ENCODE peak calls at places on chromosomes 2 and 18, in seven cellular contexts. One of them, this sample, is unnamed.

GRCh38 chr18:74289946-74290478 is 1.8 kb downstream of the CYB5A start:
- DNase-seq in pancreas: no peak
- DNase-seq in ovary: no peak
- DNase-seq in adrenal gland: no peak
- DNase-seq in astrocyte: no peak
- DNase-seq in fibroblast of the aortic adventitia: no peak
- DNase-seq in fibroblast of lung: no peak
- DNase-seq in this sample: no peak

GRCh38 chr2:132850688-132851087 is 180.7 kb upstream of the LYPD1 start:
- DNase-seq in pancreas: no peak
- DNase-seq in fibroblast of lung: no peak
- DNase-seq in astrocyte: no peak
- DNase-seq in ovary: no peak
- DNase-seq in fibroblast of the aortic adventitia: no peak
- DNase-seq in adrenal gland: no peak
- DNase-seq in this sample: no peak

GRCh38 chr18:49041677-49042570 is 91.2 kb upstream of the SMAD7 start:
- DNase-seq in pancreas: peak; percentile 44
- DNase-seq in fibroblast of lung: peak; percentile 67
- DNase-seq in ovary: peak; percentile 53
- DNase-seq in fibroblast of the aortic adventitia: peak; percentile 73
- DNase-seq in adrenal gland: peak; percentile 48
- DNase-seq in astrocyte: peak; percentile 26
- DNase-seq in this sample: peak; percentile 58

GRCh38 chr2:111161971-111162370 is 41.3 kb downstream of the BCL2L11 start:
- DNase-seq in astrocyte: no peak
- DNase-seq in fibroblast of lung: no peak
- DNase-seq in ovary: no peak
- DNase-seq in adrenal gland: no peak
- DNase-seq in fibroblast of the aortic adventitia: no peak
- DNase-seq in pancreas: peak; percentile 81
- DNase-seq in this sample: peak; percentile 62

GRCh38 chr2:232523682-232524597 is 2.0 kb upstream of the CHRND start:
- DNase-seq in fibroblast of lung: peak; percentile 15
- DNase-seq in pancreas: no peak
- DNase-seq in adrenal gland: peak; percentile 43
- DNase-seq in fibroblast of the aortic adventitia: peak; percentile 14
- DNase-seq in astrocyte: peak; percentile 6
- DNase-seq in ovary: peak; percentile 60
- DNase-seq in this sample: no peak

GRCh38 chr2:233356546-233357308 is 2.4 kb downstream of the DGKD start:
- DNase-seq in fibroblast of the aortic adventitia: peak; percentile 33
- DNase-seq in ovary: no peak
- DNase-seq in adrenal gland: no peak
- DNase-seq in astrocyte: no peak
- DNase-seq in pancreas: no peak
- DNase-seq in fibroblast of lung: no peak
- DNase-seq in this sample: no peak

GRCh38 chr2:12552092-12552491 is 164.6 kb upstream of the TRIB2 start:
- DNase-seq in fibroblast of lung: no peak
- DNase-seq in adrenal gland: no peak
- DNase-seq in ovary: no peak
- DNase-seq in astrocyte: no peak
- DNase-seq in fibroblast of the aortic adventitia: no peak
- DNase-seq in pancreas: no peak
- DNase-seq in this sample: no peak

GRCh38 chr2:64342195-64343099 is 111.5 kb upstream of the LGALSL start:
- DNase-seq in fibroblast of lung: no peak
- DNase-seq in ovary: no peak
- DNase-seq in pancreas: no peak
- DNase-seq in astrocyte: no peak
- DNase-seq in fibroblast of the aortic adventitia: no peak
- DNase-seq in adrenal gland: no peak
- DNase-seq in this sample: no peak

GRCh38 chr18:57428221-57429150 is 6.7 kb upstream of the ONECUT2 start:
- DNase-seq in fibroblast of lung: no peak
- DNase-seq in adrenal gland: no peak
- DNase-seq in fibroblast of the aortic adventitia: no peak
- DNase-seq in pancreas: no peak
- DNase-seq in astrocyte: no peak
- DNase-seq in ovary: no peak
- DNase-seq in this sample: no peak

GRCh38 chr18:21112140-21112473 is 494 bp upstream of the ROCK1 start:
- DNase-seq in fibroblast of lung: no peak
- DNase-seq in fibroblast of the aortic adventitia: no peak
- DNase-seq in ovary: no peak
- DNase-seq in adrenal gland: no peak
- DNase-seq in pancreas: no peak
- DNase-seq in astrocyte: no peak
- DNase-seq in this sample: no peak
- TF ChIP-seq CTCF in fibroblast of lung: no peak
- TF ChIP-seq CTCF in fibroblast of the aortic adventitia: no peak
- TF ChIP-seq CTCF in ovary: no peak
- TF ChIP-seq CTCF in adrenal gland: no peak
- TF ChIP-seq CTCF in pancreas: no peak
- TF ChIP-seq CTCF in astrocyte: no peak
- TF ChIP-seq CTCF in this sample: peak; percentile 24

GRCh38 chr2:238848941-238849853 is 1.3 kb downstream of the TWIST2 start:
- DNase-seq in fibroblast of lung: peak; percentile 45
- DNase-seq in ovary: peak; percentile 57
- DNase-seq in pancreas: no peak
- DNase-seq in fibroblast of the aortic adventitia: peak; percentile 45
- DNase-seq in adrenal gland: no peak
- DNase-seq in astrocyte: peak; percentile 44
- DNase-seq in this sample: no peak
- H3K4me3 ChIP-seq in fibroblast of lung: peak overlapping the region; percentile 96
- H3K4me3 ChIP-seq in ovary: peak overlapping the region; percentile 63
- H3K4me3 ChIP-seq in pancreas: peak overlapping the region; percentile 44
- H3K4me3 ChIP-seq in fibroblast of the aortic adventitia: peak overlapping the region; percentile 75
- H3K4me3 ChIP-seq in adrenal gland: no peak overlapping the region
- H3K4me3 ChIP-seq in astrocyte: peak overlapping the region; percentile 93
- H3K4me3 ChIP-seq in this sample: peak overlapping the region; percentile 67

DNA sequence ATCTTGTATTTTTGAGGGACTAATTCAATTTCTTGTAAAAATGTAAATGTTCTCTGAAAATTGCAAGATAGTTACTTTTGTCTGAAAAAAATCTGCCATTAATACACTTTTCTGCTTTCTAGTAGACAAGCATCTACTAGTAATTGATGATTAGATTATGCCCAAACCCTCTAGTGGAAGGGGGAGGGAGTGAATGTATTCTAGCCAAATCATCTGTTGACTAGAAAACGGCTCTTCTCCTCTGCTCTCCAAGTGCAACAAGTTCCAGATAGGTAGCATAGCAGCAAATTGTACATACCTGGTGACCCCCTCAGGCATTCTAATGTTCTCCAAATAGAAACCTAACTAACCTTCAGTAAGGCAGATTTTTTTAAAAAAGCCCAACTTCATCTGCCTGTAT is 58.6 kb downstream of the RELCH start:
- DNase-seq in fibroblast of the aortic adventitia: no peak
- DNase-seq in pancreas: no peak
- DNase-seq in ovary: no peak
- DNase-seq in fibroblast of lung: no peak
- DNase-seq in adrenal gland: no peak
- DNase-seq in astrocyte: no peak
- DNase-seq in this sample: no peak
- TF ChIP-seq CTCF in fibroblast of the aortic adventitia: no peak
- TF ChIP-seq CTCF in pancreas: no peak
- TF ChIP-seq CTCF in ovary: no peak
- TF ChIP-seq CTCF in fibroblast of lung: no peak
- TF ChIP-seq CTCF in adrenal gland: no peak
- TF ChIP-seq CTCF in astrocyte: no peak
- TF ChIP-seq CTCF in this sample: no peak

GRCh38 chr2:228261546-228261945 is 80.1 kb upstream of the SPHKAP start:
- DNase-seq in ovary: no peak
- DNase-seq in adrenal gland: no peak
- DNase-seq in astrocyte: no peak
- DNase-seq in pancreas: no peak
- DNase-seq in fibroblast of the aortic adventitia: no peak
- DNase-seq in fibroblast of lung: no peak
- DNase-seq in this sample: no peak
- H3K4me3 ChIP-seq in ovary: no peak overlapping the region
- H3K4me3 ChIP-seq in adrenal gland: no peak overlapping the region
- H3K4me3 ChIP-seq in astrocyte: no peak overlapping the region
- H3K4me3 ChIP-seq in pancreas: no peak overlapping the region
- H3K4me3 ChIP-seq in fibroblast of the aortic adventitia: no peak overlapping the region
- H3K4me3 ChIP-seq in fibroblast of lung: no peak overlapping the region
- H3K4me3 ChIP-seq in this sample: no peak overlapping the region

GRCh38 chr2:56806924-56807323 is 623.1 kb downstream of the CCDC85A start:
- DNase-seq in ovary: no peak
- DNase-seq in fibroblast of the aortic adventitia: no peak
- DNase-seq in adrenal gland: no peak
- DNase-seq in fibroblast of lung: no peak
- DNase-seq in pancreas: no peak
- DNase-seq in astrocyte: no peak
- DNase-seq in this sample: no peak
- TF ChIP-seq CTCF in ovary: no peak
- TF ChIP-seq CTCF in fibroblast of the aortic adventitia: no peak
- TF ChIP-seq CTCF in adrenal gland: no peak
- TF ChIP-seq CTCF in fibroblast of lung: no peak
- TF ChIP-seq CTCF in pancreas: no peak
- TF ChIP-seq CTCF in astrocyte: no peak
- TF ChIP-seq CTCF in this sample: no peak

GRCh38 chr2:59567115-59567514 is 986.3 kb downstream of the BCL11A start:
- DNase-seq in pancreas: no peak
- DNase-seq in adrenal gland: no peak
- DNase-seq in fibroblast of lung: no peak
- DNase-seq in astrocyte: no peak
- DNase-seq in ovary: peak; percentile 34
- DNase-seq in fibroblast of the aortic adventitia: no peak
- DNase-seq in this sample: no peak

GRCh38 chr2:59561281-59561680 is 992.2 kb downstream of the BCL11A start:
- DNase-seq in fibroblast of the aortic adventitia: no peak
- DNase-seq in adrenal gland: no peak
- DNase-seq in fibroblast of lung: no peak
- DNase-seq in ovary: no peak
- DNase-seq in pancreas: no peak
- DNase-seq in astrocyte: no peak
- DNase-seq in this sample: no peak
- H3K4me3 ChIP-seq in fibroblast of the aortic adventitia: no peak overlapping the region
- H3K4me3 ChIP-seq in adrenal gland: no peak overlapping the region
- H3K4me3 ChIP-seq in fibroblast of lung: no peak overlapping the region
- H3K4me3 ChIP-seq in ovary: no peak overlapping the region
- H3K4me3 ChIP-seq in pancreas: no peak overlapping the region
- H3K4me3 ChIP-seq in astrocyte: no peak overlapping the region
- H3K4me3 ChIP-seq in this sample: no peak overlapping the region

GRCh38 chr2:241595600-241596140 is 37.1 kb downstream of the BOK start:
- DNase-seq in fibroblast of the aortic adventitia: no peak
- DNase-seq in fibroblast of lung: no peak
- DNase-seq in ovary: no peak
- DNase-seq in adrenal gland: no peak
- DNase-seq in astrocyte: no peak
- DNase-seq in pancreas: no peak
- DNase-seq in this sample: no peak
- TF ChIP-seq CTCF in fibroblast of the aortic adventitia: no peak
- TF ChIP-seq CTCF in fibroblast of lung: peak; percentile 35
- TF ChIP-seq CTCF in ovary: no peak
- TF ChIP-seq CTCF in adrenal gland: no peak
- TF ChIP-seq CTCF in astrocyte: no peak
- TF ChIP-seq CTCF in pancreas: no peak
- TF ChIP-seq CTCF in this sample: no peak

DNA sequence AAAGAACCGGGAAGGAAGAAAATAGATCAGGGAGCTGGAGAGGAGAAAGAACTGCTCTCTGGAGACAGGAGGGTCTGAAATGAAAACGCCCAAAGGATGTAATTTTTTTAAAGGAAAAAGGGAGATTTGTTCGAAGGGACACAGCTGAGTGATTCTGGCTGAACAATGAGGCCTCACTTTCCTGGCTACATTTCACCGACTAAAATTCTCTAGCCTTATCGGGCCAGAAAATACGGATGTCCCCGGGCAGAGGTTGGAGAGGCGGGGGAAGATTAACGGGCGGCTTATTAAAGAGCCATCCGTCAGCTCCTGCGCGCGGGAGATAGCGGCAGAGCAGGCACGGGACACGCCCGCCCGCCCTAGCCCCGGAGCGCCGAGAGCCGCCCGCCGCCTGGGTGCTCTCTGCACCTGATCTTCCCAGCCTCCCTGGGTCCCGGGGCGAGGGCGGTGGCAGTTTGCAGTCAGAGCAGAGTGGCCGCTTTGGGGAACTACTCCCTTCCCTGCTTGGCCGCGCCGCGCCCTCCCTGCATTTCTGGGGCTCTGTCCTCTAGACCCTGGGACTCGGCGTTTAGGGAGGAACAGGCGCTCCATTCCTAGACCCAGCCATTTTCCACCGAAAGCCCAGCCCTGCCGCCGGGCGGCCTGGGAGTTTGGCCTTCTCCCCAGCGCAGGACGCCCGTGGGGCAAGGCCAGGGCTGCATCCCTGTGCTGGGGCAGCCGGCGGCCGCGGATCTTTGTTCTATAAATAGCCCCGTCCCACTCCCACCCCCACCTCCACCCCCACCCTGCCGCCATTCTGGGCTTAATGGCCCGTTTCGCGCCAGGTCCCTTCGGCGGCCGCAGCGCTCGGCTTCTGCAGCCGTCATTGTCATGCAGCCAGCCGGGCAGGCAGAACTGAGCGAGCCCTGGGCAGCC is 6.5 kb downstream of the GAD1 start:
- DNase-seq in fibroblast of lung: no peak
- DNase-seq in adrenal gland: peak; percentile 45
- DNase-seq in astrocyte: no peak
- DNase-seq in ovary: no peak
- DNase-seq in pancreas: no peak
- DNase-seq in fibroblast of the aortic adventitia: no peak
- DNase-seq in this sample: no peak
- H3K4me3 ChIP-seq in fibroblast of lung: no peak overlapping the region
- H3K4me3 ChIP-seq in adrenal gland: no peak overlapping the region
- H3K4me3 ChIP-seq in astrocyte: peak overlapping the region; percentile 23
- H3K4me3 ChIP-seq in ovary: peak overlapping the region; percentile 18
- H3K4me3 ChIP-seq in pancreas: peak overlapping the region; percentile 38
- H3K4me3 ChIP-seq in fibroblast of the aortic adventitia: peak overlapping the region; percentile 3
- H3K4me3 ChIP-seq in this sample: peak overlapping the region; percentile 64

This sample was measured in left ventricle myocardium inferior.